ENCODE peak calls at places on chromosomes 7 and 10, in seven cellular contexts. B, G, V, E, A, L and D are unnamed samples.

GRCh38 chr10:22685926-22686325 is 28.5 kb downstream of the PIP4K2A start:
- DNase-seq in E (peak), A (no peak), B (no peak), L (no peak), V (no peak), G (no peak), D (no peak)

GRCh38 chr7:114152314-114152938 is 233.6 kb upstream of the PPP1R3A start:
- DNase-seq in A (no peak), V (no peak), L (no peak), E (no peak), G (no peak), B (no peak), D (no peak)

GRCh38 chr7:14759785-14760184 is 142.8 kb downstream of the DGKB start:
- DNase-seq in G (no peak), L (no peak), V (no peak), A (no peak), E (no peak), B (no peak), D (no peak)

GRCh38 chr10:8306685-8307364 is 252.3 kb downstream of the GATA3 start:
- DNase-seq in A (peak), E (no peak), B (no peak), V (peak), L (no peak), G (no peak), D (no peak)

GRCh38 chr10:6607187-6607586 is 27.1 kb upstream of the PRKCQ start:
- DNase-seq in A (no peak), G (no peak), E (no peak), L (no peak), V (no peak), B (no peak), D (no peak)

GRCh38 chr10:118669020-118669766 is 73.7 kb upstream of the PRLHR start:
- DNase-seq in B (peak), A (no peak), L (peak), E (peak), V (peak), G (no peak), D (no peak)

GRCh38 chr10:16902606-16903005 is 85.4 kb upstream of the RSU1 start:
- DNase-seq in V (peak), L (no peak), E (no peak), B (no peak), G (no peak), A (no peak), D (no peak)

GRCh38 chr10:4183761-4184261 is 398.8 kb upstream of the KLF6 start:
- DNase-seq in G (no peak), B (no peak), E (no peak), A (no peak), V (peak), L (peak), D (no peak)

GRCh38 chr10:72056932-72057751 is 31.2 kb downstream of the SPOCK2 start:
- DNase-seq in G (no peak), E (no peak), B (no peak), A (no peak), V (no peak), L (no peak), D (no peak)

GRCh38 chr10:28948045-28948444 is 270.7 kb downstream of the BAMBI start:
- DNase-seq in L (peak), V (peak), A (no peak), B (no peak), E (no peak), G (no peak), D (no peak)

GRCh38 chr10:101444499-101444898 is 90.5 kb downstream of the BTRC start:
- DNase-seq in V (no peak), L (no peak), E (no peak), G (no peak), B (no peak), A (no peak), D (no peak)

GRCh38 chr7:123660514-123661354 is 5.1 kb downstream of the LMOD2 start:
- DNase-seq in B (no peak), A (no peak), E (no peak), V (no peak), L (no peak), G (no peak), D (no peak)

GRCh38 chr7:44977304-44977858 is 1.4 kb downstream of the MYO1G start:
- DNase-seq in A (no peak), V (no peak), B (no peak), L (no peak), E (no peak), G (no peak), D (no peak)

GRCh38 chr10:25026463-25026862 is 10.1 kb downstream of the THNSL1 start:
- DNase-seq in L (no peak), V (peak), E (no peak), A (peak), B (no peak), G (no peak), D (peak)

GRCh38 chr7:131431289-131431688 is 103.6 kb downstream of the MKLN1 start:
- DNase-seq in V (peak), G (peak), L (peak), E (peak), A (no peak), B (no peak), D (no peak)

GRCh38 chr7:2445898-2446555 is 30.2 kb downstream of the GRIFIN start:
- DNase-seq in E (no peak), B (no peak), V (no peak), A (no peak), G (no peak), L (no peak), D (no peak)

GRCh38 chr10:30176182-30176581 is 116.8 kb upstream of the JCAD start:
- DNase-seq in E (no peak), V (peak), G (no peak), B (no peak), A (no peak), L (no peak), D (no peak)